ENCODE peak calls at places on chromosomes 7 and 10, in ten cellular contexts. N is omental fat pad; T is A549; H is left lung; C is activated CD8-positive, alpha-beta T cell treated with anti-CD3 and anti-CD28 coated beads for 36 hours; E is IMR-90; P is RWPE2; D is K562; B is T-helper 17 cell; F is CD8-positive, alpha-beta T cell. Y is an unnamed sample.

GRCh38 chr7:45524373-45524913 is 49.7 kb upstream of the ADCY1 start:
- ATAC-seq in N (no peak), T (no peak), H (no peak), C (no peak), E (no peak), P (no peak), D (no peak), B (no peak), F (no peak), Y (no peak)

GRCh38 chr7:80604436-80604835 is 34.0 kb upstream of the CD36 start:
- ATAC-seq in N (no peak), T (no peak), H (no peak), C (no peak), E (no peak), P (no peak), D (no peak), B (no peak), F (no peak), Y (no peak)

GRCh38 chr10:111524134-111524533 is 447.3 kb downstream of the ADRA2A start:
- ATAC-seq in N (no peak), T (no peak), H (no peak), C (no peak), E (no peak), P (no peak), D (no peak), B (no peak), F (no peak), Y (no peak)

GRCh38 chr10:44933117-44933450 is 21.9 kb downstream of the TMEM72 start:
- ATAC-seq in N (peak), T (peak), H (no peak), C (no peak), E (no peak), P (peak), D (no peak), B (no peak), F (no peak), Y (no peak)

GRCh38 chr10:51103818-51104217 is 29.5 kb downstream of the PRKG1 start:
- ATAC-seq in N (no peak), T (no peak), H (no peak), C (no peak), E (peak), P (peak), D (no peak), B (no peak), F (no peak), Y (no peak)

GRCh38 chr10:47361293-47361692 is 13.1 kb downstream of the RBP3 start:
- ATAC-seq in N (no peak), T (peak), H (peak), C (no peak), E (peak), P (no peak), D (peak), B (no peak), F (no peak), Y (peak)

GRCh38 chr10:45197816-45198595 is 117.4 kb downstream of the OR13A1 start:
- ATAC-seq in N (no peak), T (no peak), H (peak), C (no peak), E (no peak), P (no peak), D (peak), B (no peak), F (no peak), Y (no peak)

GRCh38 chr10:65993451-65993850 is 932.4 kb upstream of the LRRTM3 start:
- ATAC-seq in N (no peak), T (no peak), H (no peak), C (no peak), E (no peak), P (no peak), D (no peak), B (no peak), F (no peak), Y (no peak)

GRCh38 chr7:116986611-116987565 is 33.6 kb downstream of the ST7 start:
- ATAC-seq in N (no peak), T (no peak), H (no peak), C (no peak), E (peak), P (peak), D (no peak), B (no peak), F (no peak), Y (no peak)

GRCh38 chr7:83524286-83525075 is 124.5 kb downstream of the SEMA3E start:
- ATAC-seq in N (no peak), T (peak), H (peak), C (no peak), E (peak), P (peak), D (no peak), B (no peak), F (no peak), Y (no peak)

GRCh38 chr7:2151801-2152612 is 80.7 kb downstream of the MAD1L1 start:
- ATAC-seq in N (no peak), T (no peak), H (no peak), C (no peak), E (no peak), P (no peak), D (no peak), B (no peak), F (no peak), Y (no peak)

GRCh38 chr7:96953676-96954513 is 51.5 kb upstream of the DLX6 start:
- ATAC-seq in N (no peak), T (no peak), H (no peak), C (no peak), E (no peak), P (peak), D (no peak), B (no peak), F (no peak), Y (no peak)

GRCh38 chr7:2654059-2654458 is 22.3 kb downstream of the TTYH3 start:
- ATAC-seq in N (no peak), T (no peak), H (no peak), C (no peak), E (no peak), P (no peak), D (no peak), B (no peak), F (no peak), Y (no peak)

GRCh38 chr7:42351313-42351935 is 114.4 kb upstream of the GLI3 start:
- ATAC-seq in N (no peak), T (no peak), H (peak), C (no peak), E (no peak), P (no peak), D (no peak), B (no peak), F (no peak), Y (no peak)

GRCh38 chr10:102414749-102415148 is 3.8 kb downstream of the PSD start:
- ATAC-seq in N (no peak), T (no peak), H (no peak), C (no peak), E (no peak), P (no peak), D (no peak), B (no peak), F (no peak), Y (no peak)

GRCh38 chr10:49627031-49627430 is 13.2 kb downstream of the CHAT start:
- ATAC-seq in N (no peak), T (no peak), H (no peak), C (no peak), E (no peak), P (no peak), D (no peak), B (no peak), F (no peak), Y (no peak)

GRCh38 chr10:57890691-57891090 is 377.0 kb downstream of the IPMK start:
- ATAC-seq in N (no peak), T (no peak), H (no peak), C (no peak), E (no peak), P (no peak), D (no peak), B (no peak), F (no peak), Y (no peak)

GRCh38 chr10:70682920-70683600 is 10.8 kb downstream of the ADAMTS14 start:
- ATAC-seq in N (peak), T (no peak), H (peak), C (peak), E (no peak), P (no peak), D (peak), B (no peak), F (no peak), Y (peak)

GRCh38 chr7:150803161-150803860 is 2.7 kb downstream of the TMEM176A start:
- ATAC-seq in N (peak), T (no peak), H (no peak), C (no peak), E (no peak), P (no peak), D (no peak), B (no peak), F (no peak), Y (no peak)

GRCh38 chr10:49334993-49335972 is 36.3 kb downstream of the C10orf71 start:
- ATAC-seq in N (no peak), T (no peak), H (no peak), C (peak), E (no peak), P (no peak), D (no peak), B (peak), F (no peak), Y (no peak)

GRCh38 chr7:8922726-8923125 is 489.3 kb downstream of the NXPH1 start:
- ATAC-seq in N (no peak), T (no peak), H (no peak), C (no peak), E (no peak), P (no peak), D (no peak), B (no peak), F (no peak), Y (no peak)

GRCh38 chr10:5041471-5042023 is 37.9 kb upstream of the AKR1C2 start:
- ATAC-seq in N (no peak), T (no peak), H (peak), C (no peak), E (no peak), P (peak), D (no peak), B (no peak), F (no peak), Y (no peak)

GRCh38 chr7:54888736-54889082 is 129.7 kb upstream of the SEC61G start:
- ATAC-seq in N (no peak), T (peak), H (peak), C (no peak), E (no peak), P (no peak), D (no peak), B (no peak), F (no peak), Y (no peak)

GRCh38 chr10:29559996-29560395 is 74.8 kb downstream of the SVIL start:
- ATAC-seq in N (no peak), T (no peak), H (peak), C (no peak), E (no peak), P (no peak), D (no peak), B (no peak), F (no peak), Y (no peak)

GRCh38 chr7:66731986-66732385 is 8.5 kb upstream of the RABGEF1 start:
- ATAC-seq in N (no peak), T (peak), H (peak), C (no peak), E (no peak), P (peak), D (peak), B (no peak), F (no peak), Y (no peak)

GRCh38 chr7:135445690-135446089 is 64.2 kb downstream of the CNOT4 start:
- ATAC-seq in N (no peak), T (no peak), H (no peak), C (no peak), E (no peak), P (no peak), D (no peak), B (no peak), F (no peak), Y (no peak)

GRCh38 chr10:5480162-5480931 is 19.0 kb downstream of the CALML5 start:
- ATAC-seq in N (no peak), T (no peak), H (no peak), C (no peak), E (no peak), P (no peak), D (peak), B (no peak), F (no peak), Y (no peak)

GRCh38 chr7:8068892-8069686 is 100.5 kb downstream of the GLCCI1 start:
- ATAC-seq in N (no peak), T (no peak), H (peak), C (no peak), E (no peak), P (no peak), D (no peak), B (no peak), F (no peak), Y (no peak)

GRCh38 chr10:73771722-73772279 is 10.0 kb upstream of the CHCHD1 start:
- ATAC-seq in N (no peak), T (peak), H (peak), C (peak), E (peak), P (peak), D (peak), B (peak), F (no peak), Y (no peak)

GRCh38 chr7:1883031-1883761 is 213.1 kb downstream of the ELFN1 start:
- ATAC-seq in N (no peak), T (peak), H (no peak), C (no peak), E (peak), P (peak), D (peak), B (no peak), F (no peak), Y (no peak)

GRCh38 chr7:7236041-7236440 is 53.7 kb downstream of the C1GALT1 start:
- ATAC-seq in N (no peak), T (no peak), H (no peak), C (no peak), E (no peak), P (peak), D (no peak), B (no peak), F (no peak), Y (peak)

GRCh38 chr10:114850126-114850525 is 28.5 kb downstream of the FHIP2A start:
- ATAC-seq in N (no peak), T (no peak), H (no peak), C (peak), E (no peak), P (no peak), D (no peak), B (no peak), F (no peak), Y (no peak)

GRCh38 chr7:173120-173918 is 19.1 kb upstream of the FAM20C start:
- ATAC-seq in N (no peak), T (no peak), H (no peak), C (no peak), E (no peak), P (no peak), D (peak), B (no peak), F (no peak), Y (no peak)

GRCh38 chr7:81273601-81274397 is 354.9 kb upstream of the SEMA3C start:
- ATAC-seq in N (no peak), T (no peak), H (no peak), C (no peak), E (no peak), P (no peak), D (no peak), B (no peak), F (no peak), Y (no peak)

GRCh38 chr10:30219977-30220751 is 128.9 kb downstream of the MTPAP start:
- ATAC-seq in N (no peak), T (no peak), H (peak), C (no peak), E (peak), P (peak), D (no peak), B (no peak), F (no peak), Y (peak)

GRCh38 chr7:98626393-98627061 is 9.4 kb downstream of the NPTX2 start:
- ATAC-seq in N (no peak), T (peak), H (no peak), C (no peak), E (no peak), P (no peak), D (no peak), B (no peak), F (no peak), Y (no peak)

GRCh38 chr10:92552310-92552709 is 21.6 kb downstream of the IDE start:
- ATAC-seq in N (no peak), T (no peak), H (no peak), C (no peak), E (no peak), P (no peak), D (no peak), B (no peak), F (no peak), Y (no peak)

GRCh38 chr10:13938940-13939339 is 352.2 kb downstream of the PRPF18 start:
- ATAC-seq in N (no peak), T (no peak), H (no peak), C (no peak), E (no peak), P (no peak), D (no peak), B (no peak), F (no peak), Y (no peak)

Y was measured in esophagus mucosa.